ENCODE peak calls at places on chromosomes 1 and 21, in six cellular contexts. One of them, this sample, is unnamed.

GRCh38 chr1:31155216-31155806 is 84.4 kb downstream of the NKAIN1 start:
- DNase-seq in fibroblast of the aortic adventitia: peak
- DNase-seq in activated B cell treated with CpG ODN at 0.5 μM for 24 hours: peak
- DNase-seq in AG04450: no peak
- DNase-seq in nephron progenitor cell: peak
- DNase-seq in GM13976: peak
- DNase-seq in this sample: no peak

GRCh38 chr1:244381887-244382565 is 69.7 kb downstream of the ADSS2 start:
- DNase-seq in fibroblast of the aortic adventitia: peak
- DNase-seq in activated B cell treated with CpG ODN at 0.5 μM for 24 hours: no peak
- DNase-seq in AG04450: peak
- DNase-seq in nephron progenitor cell: no peak
- DNase-seq in GM13976: no peak
- DNase-seq in this sample: no peak

GRCh38 chr1:98316286-98316685 is 345.2 kb upstream of the SNX7 start:
- DNase-seq in fibroblast of the aortic adventitia: peak
- DNase-seq in activated B cell treated with CpG ODN at 0.5 μM for 24 hours: no peak
- DNase-seq in AG04450: no peak
- DNase-seq in nephron progenitor cell: no peak
- DNase-seq in GM13976: no peak
- DNase-seq in this sample: no peak

GRCh38 chr21:39451332-39452206 is at the start of gene SH3BGR:
- DNase-seq in fibroblast of the aortic adventitia: peak
- DNase-seq in activated B cell treated with CpG ODN at 0.5 μM for 24 hours: no peak
- DNase-seq in AG04450: no peak
- DNase-seq in nephron progenitor cell: peak
- DNase-seq in GM13976: no peak
- DNase-seq in this sample: no peak

GRCh38 chr1:199029855-199030254 is 391.0 kb downstream of the PTPRC start:
- DNase-seq in fibroblast of the aortic adventitia: peak
- DNase-seq in activated B cell treated with CpG ODN at 0.5 μM for 24 hours: no peak
- DNase-seq in AG04450: peak
- DNase-seq in nephron progenitor cell: no peak
- DNase-seq in GM13976: no peak
- DNase-seq in this sample: no peak

GRCh38 chr1:211648336-211648735 is 27.1 kb downstream of the NEK2 start:
- DNase-seq in fibroblast of the aortic adventitia: peak
- DNase-seq in activated B cell treated with CpG ODN at 0.5 μM for 24 hours: no peak
- DNase-seq in AG04450: no peak
- DNase-seq in nephron progenitor cell: no peak
- DNase-seq in GM13976: no peak
- DNase-seq in this sample: no peak

GRCh38 chr1:21828075-21828474 is 16.0 kb downstream of the LDLRAD2 start:
- DNase-seq in fibroblast of the aortic adventitia: no peak
- DNase-seq in activated B cell treated with CpG ODN at 0.5 μM for 24 hours: no peak
- DNase-seq in AG04450: no peak
- DNase-seq in nephron progenitor cell: no peak
- DNase-seq in GM13976: no peak
- DNase-seq in this sample: no peak

GRCh38 chr1:94093996-94094395 is 27.0 kb downstream of the ABCA4 start:
- DNase-seq in fibroblast of the aortic adventitia: peak
- DNase-seq in activated B cell treated with CpG ODN at 0.5 μM for 24 hours: no peak
- DNase-seq in AG04450: no peak
- DNase-seq in nephron progenitor cell: no peak
- DNase-seq in GM13976: no peak
- DNase-seq in this sample: no peak

GRCh38 chr1:204340137-204340536 is 19.6 kb downstream of the PLEKHA6 start:
- DNase-seq in fibroblast of the aortic adventitia: no peak
- DNase-seq in activated B cell treated with CpG ODN at 0.5 μM for 24 hours: no peak
- DNase-seq in AG04450: no peak
- DNase-seq in nephron progenitor cell: no peak
- DNase-seq in GM13976: no peak
- DNase-seq in this sample: no peak

GRCh38 chr1:234973426-234974250 is 155.0 kb downstream of the TOMM20 start:
- DNase-seq in fibroblast of the aortic adventitia: no peak
- DNase-seq in activated B cell treated with CpG ODN at 0.5 μM for 24 hours: no peak
- DNase-seq in AG04450: no peak
- DNase-seq in nephron progenitor cell: no peak
- DNase-seq in GM13976: no peak
- DNase-seq in this sample: no peak

DNA sequence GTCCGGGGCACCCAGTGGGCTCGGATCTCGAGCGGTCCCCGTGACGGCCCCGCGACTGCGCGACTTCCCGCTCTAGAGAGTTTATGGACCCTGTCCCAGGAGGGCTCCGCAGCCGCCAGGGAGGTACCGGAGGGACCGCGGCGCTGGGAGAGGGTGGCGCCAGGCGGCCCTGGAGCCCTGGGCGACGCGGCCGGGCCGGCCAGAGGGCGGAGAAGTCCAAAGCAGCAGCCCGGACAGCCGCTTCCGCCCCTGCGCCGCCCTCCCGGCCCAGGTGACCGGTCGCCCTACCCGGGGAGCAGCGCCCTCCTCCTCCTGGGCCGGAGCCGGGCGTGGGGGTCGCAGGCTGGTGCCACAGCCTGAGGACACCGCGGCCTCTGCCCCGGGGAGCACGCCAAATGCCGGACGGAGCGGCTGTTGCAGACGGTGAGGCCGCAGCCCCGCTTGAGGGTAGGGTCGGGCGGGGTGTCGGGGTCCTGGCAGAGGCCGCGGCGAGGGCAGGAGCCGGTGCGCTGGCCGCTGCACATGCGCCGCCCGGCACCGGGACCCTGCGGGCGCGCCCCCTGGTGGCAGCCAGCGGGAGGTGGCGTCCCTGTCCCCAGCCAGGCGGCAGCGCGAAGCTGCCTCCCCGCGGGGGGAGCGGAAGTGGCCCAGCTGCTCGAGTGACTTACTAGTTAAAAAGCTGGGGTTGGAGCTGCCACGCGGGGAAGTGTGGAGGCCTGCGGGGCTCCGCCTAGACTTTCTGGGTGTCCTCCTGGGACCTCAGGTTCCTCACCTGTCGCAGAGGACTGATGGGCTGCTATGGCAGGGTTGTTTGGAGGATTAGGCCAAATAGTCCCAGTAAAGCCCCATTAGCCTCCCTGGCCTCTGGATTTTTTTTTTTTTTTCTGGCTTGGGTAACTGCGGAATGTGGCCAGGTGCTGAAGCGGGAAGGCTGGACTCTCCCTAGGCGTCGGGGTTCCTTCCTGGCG is 20.9 kb upstream of the ZNF678 start:
- DNase-seq in fibroblast of the aortic adventitia: peak
- DNase-seq in activated B cell treated with CpG ODN at 0.5 μM for 24 hours: peak
- DNase-seq in AG04450: peak
- DNase-seq in nephron progenitor cell: peak
- DNase-seq in GM13976: peak
- DNase-seq in this sample: peak
- TF ChIP-seq CTCF in fibroblast of the aortic adventitia: peak
- TF ChIP-seq CTCF in activated B cell treated with CpG ODN at 0.5 μM for 24 hours: peak
- TF ChIP-seq CTCF in AG04450: peak
- TF ChIP-seq CTCF in nephron progenitor cell: peak
- TF ChIP-seq CTCF in GM13976: peak
- TF ChIP-seq CTCF in this sample: peak

GRCh38 chr21:42466700-42467612 is 29.1 kb downstream of the RSPH1 start:
- DNase-seq in fibroblast of the aortic adventitia: peak
- DNase-seq in activated B cell treated with CpG ODN at 0.5 μM for 24 hours: peak
- DNase-seq in AG04450: no peak
- DNase-seq in nephron progenitor cell: no peak
- DNase-seq in GM13976: peak
- DNase-seq in this sample: no peak
- TF ChIP-seq CTCF in fibroblast of the aortic adventitia: no peak
- TF ChIP-seq CTCF in activated B cell treated with CpG ODN at 0.5 μM for 24 hours: no peak
- TF ChIP-seq CTCF in AG04450: no peak
- TF ChIP-seq CTCF in nephron progenitor cell: no peak
- TF ChIP-seq CTCF in GM13976: peak
- TF ChIP-seq CTCF in this sample: no peak

GRCh38 chr1:153058154-153058553 is 842 bp upstream of the SPRR2A start:
- DNase-seq in fibroblast of the aortic adventitia: no peak
- DNase-seq in activated B cell treated with CpG ODN at 0.5 μM for 24 hours: no peak
- DNase-seq in AG04450: no peak
- DNase-seq in nephron progenitor cell: no peak
- DNase-seq in GM13976: no peak
- DNase-seq in this sample: no peak
- TF ChIP-seq CTCF in fibroblast of the aortic adventitia: no peak
- TF ChIP-seq CTCF in activated B cell treated with CpG ODN at 0.5 μM for 24 hours: no peak
- TF ChIP-seq CTCF in AG04450: no peak
- TF ChIP-seq CTCF in nephron progenitor cell: no peak
- TF ChIP-seq CTCF in GM13976: no peak
- TF ChIP-seq CTCF in this sample: no peak

DNA sequence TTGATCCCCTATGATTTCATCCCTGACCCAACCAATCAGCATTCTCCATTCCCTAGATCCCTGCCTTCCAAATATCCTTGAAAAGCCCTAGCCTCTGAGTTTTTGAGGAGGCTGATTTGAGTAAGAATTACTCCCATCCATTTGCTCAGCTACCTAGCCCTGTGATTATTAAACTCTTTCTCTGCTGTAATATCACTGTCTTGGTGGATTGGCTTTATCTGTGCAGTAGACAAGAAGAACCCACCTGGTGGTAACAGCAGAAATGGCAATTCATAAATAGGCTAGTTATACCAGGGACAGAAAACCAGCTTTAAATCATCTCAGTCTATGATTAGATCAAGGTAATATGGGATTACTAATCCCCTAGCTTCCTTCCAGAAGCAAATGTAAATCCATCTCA is 13.0 kb downstream of the IL20 start:
- DNase-seq in fibroblast of the aortic adventitia: no peak
- DNase-seq in activated B cell treated with CpG ODN at 0.5 μM for 24 hours: no peak
- DNase-seq in AG04450: no peak
- DNase-seq in nephron progenitor cell: no peak
- DNase-seq in GM13976: no peak
- DNase-seq in this sample: no peak
- TF ChIP-seq CTCF in fibroblast of the aortic adventitia: no peak
- TF ChIP-seq CTCF in activated B cell treated with CpG ODN at 0.5 μM for 24 hours: no peak
- TF ChIP-seq CTCF in AG04450: no peak
- TF ChIP-seq CTCF in nephron progenitor cell: no peak
- TF ChIP-seq CTCF in GM13976: no peak
- TF ChIP-seq CTCF in this sample: no peak

GRCh38 chr1:90522432-90522831 is 194.7 kb downstream of the BARHL2 start:
- DNase-seq in fibroblast of the aortic adventitia: no peak
- DNase-seq in activated B cell treated with CpG ODN at 0.5 μM for 24 hours: no peak
- DNase-seq in AG04450: no peak
- DNase-seq in nephron progenitor cell: no peak
- DNase-seq in GM13976: no peak
- DNase-seq in this sample: no peak
- TF ChIP-seq CTCF in fibroblast of the aortic adventitia: no peak
- TF ChIP-seq CTCF in activated B cell treated with CpG ODN at 0.5 μM for 24 hours: no peak
- TF ChIP-seq CTCF in AG04450: no peak
- TF ChIP-seq CTCF in nephron progenitor cell: no peak
- TF ChIP-seq CTCF in GM13976: no peak
- TF ChIP-seq CTCF in this sample: no peak

GRCh38 chr1:154260127-154260526 is 12.3 kb upstream of the HAX1 start:
- DNase-seq in fibroblast of the aortic adventitia: no peak
- DNase-seq in activated B cell treated with CpG ODN at 0.5 μM for 24 hours: no peak
- DNase-seq in AG04450: no peak
- DNase-seq in nephron progenitor cell: no peak
- DNase-seq in GM13976: no peak
- DNase-seq in this sample: no peak
- TF ChIP-seq CTCF in fibroblast of the aortic adventitia: no peak
- TF ChIP-seq CTCF in activated B cell treated with CpG ODN at 0.5 μM for 24 hours: no peak
- TF ChIP-seq CTCF in AG04450: no peak
- TF ChIP-seq CTCF in nephron progenitor cell: no peak
- TF ChIP-seq CTCF in GM13976: no peak
- TF ChIP-seq CTCF in this sample: no peak

GRCh38 chr1:866095-866494 is 57.6 kb upstream of the SAMD11 start:
- DNase-seq in fibroblast of the aortic adventitia: no peak
- DNase-seq in activated B cell treated with CpG ODN at 0.5 μM for 24 hours: no peak
- DNase-seq in AG04450: no peak
- DNase-seq in nephron progenitor cell: no peak
- DNase-seq in GM13976: no peak
- DNase-seq in this sample: no peak

DNA sequence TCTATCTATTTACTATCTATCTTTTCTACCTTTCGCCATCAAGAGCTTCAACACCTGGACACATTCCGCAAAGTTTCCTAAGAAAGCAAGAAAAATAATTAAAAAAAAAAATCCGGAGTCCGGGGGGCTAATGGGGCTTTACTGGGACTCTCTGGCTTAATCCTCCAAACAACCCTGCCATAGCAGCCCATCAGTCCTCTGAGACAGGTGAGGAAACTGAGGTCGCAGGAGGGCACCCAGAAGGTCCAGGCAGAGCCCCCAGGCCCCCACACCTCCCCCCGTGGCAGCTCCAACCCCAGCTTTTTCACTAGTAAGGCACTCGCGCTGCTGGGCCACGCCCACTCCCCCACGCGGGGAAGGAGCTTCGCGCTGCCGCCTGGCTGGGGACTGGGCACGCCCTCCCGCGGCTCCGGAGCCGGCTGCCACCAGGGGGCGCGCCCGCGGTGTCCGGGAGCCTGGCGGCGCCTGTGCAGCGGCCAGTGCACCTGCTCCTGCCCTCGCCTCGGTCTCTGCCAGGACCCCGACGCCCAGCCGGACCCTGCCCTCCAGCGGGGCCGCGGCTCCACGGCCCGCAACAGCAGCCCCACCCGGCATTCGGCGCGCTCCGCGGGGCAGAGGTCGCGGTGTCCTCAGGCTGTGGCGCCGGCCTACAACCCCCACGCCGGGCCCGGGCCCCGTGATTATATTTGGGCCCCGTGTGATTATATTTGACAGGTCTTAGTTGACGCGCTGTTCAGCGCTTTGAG is 54.1 kb upstream of the SAMD11 start:
- DNase-seq in fibroblast of the aortic adventitia: peak
- DNase-seq in activated B cell treated with CpG ODN at 0.5 μM for 24 hours: peak
- DNase-seq in AG04450: no peak
- DNase-seq in nephron progenitor cell: peak
- DNase-seq in GM13976: peak
- DNase-seq in this sample: peak
- TF ChIP-seq CTCF in fibroblast of the aortic adventitia: peak
- TF ChIP-seq CTCF in activated B cell treated with CpG ODN at 0.5 μM for 24 hours: peak
- TF ChIP-seq CTCF in AG04450: peak
- TF ChIP-seq CTCF in nephron progenitor cell: peak
- TF ChIP-seq CTCF in GM13976: peak
- TF ChIP-seq CTCF in this sample: peak

DNA sequence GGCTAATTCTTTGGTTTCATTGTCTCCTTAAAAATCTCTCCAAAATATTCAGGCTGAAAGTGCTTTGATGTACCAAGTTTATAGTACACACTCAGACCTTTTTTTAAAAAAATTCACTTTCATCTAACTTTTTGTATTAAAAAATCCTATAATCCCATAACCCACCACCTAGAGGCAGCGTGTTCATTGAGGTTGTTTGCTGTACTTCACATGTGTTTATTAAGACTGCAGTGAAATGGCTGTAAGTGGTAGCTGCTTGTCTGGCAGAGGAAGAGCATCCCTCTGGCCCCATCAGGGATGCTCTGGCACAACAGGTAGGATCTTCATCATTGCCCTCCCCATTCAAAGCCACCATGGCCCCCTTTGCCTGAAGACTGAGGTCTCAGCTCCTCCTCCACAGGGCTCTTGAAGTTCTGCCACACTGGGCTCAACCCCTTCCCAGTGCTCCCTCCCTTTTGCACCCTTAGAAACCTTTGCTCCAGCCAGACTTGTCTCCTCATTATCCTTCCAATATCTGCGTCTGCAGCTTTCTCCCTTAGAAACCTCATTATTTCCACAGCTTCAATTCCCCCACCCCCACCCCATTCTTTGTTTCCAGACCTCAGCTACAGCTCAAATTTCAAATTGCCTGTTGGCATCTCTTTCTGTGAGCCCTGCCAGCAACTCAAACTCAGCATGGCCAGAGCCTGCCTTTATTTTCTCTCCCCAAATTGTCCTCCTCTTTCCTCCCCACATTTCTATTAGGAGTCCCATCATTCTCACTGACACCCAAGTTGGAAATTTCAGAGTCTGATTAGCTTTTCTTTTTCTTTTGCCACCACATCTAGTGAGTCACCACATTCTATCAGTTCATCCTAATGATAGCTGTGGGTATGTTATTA is 369.6 kb upstream of the USP24 start:
- DNase-seq in fibroblast of the aortic adventitia: peak
- DNase-seq in activated B cell treated with CpG ODN at 0.5 μM for 24 hours: no peak
- DNase-seq in AG04450: no peak
- DNase-seq in nephron progenitor cell: no peak
- DNase-seq in GM13976: no peak
- DNase-seq in this sample: no peak
- TF ChIP-seq CTCF in fibroblast of the aortic adventitia: peak
- TF ChIP-seq CTCF in activated B cell treated with CpG ODN at 0.5 μM for 24 hours: no peak
- TF ChIP-seq CTCF in AG04450: peak
- TF ChIP-seq CTCF in nephron progenitor cell: no peak
- TF ChIP-seq CTCF in GM13976: no peak
- TF ChIP-seq CTCF in this sample: no peak